ENCODE peak calls at places on chromosomes 13 and 19, in seven cellular contexts. U is CD8-positive, alpha-beta T cell; Y is effector memory CD8-positive, alpha-beta T cell; M is psoas muscle; X is germinal center; F is H54; B is ureter. I is an unnamed sample.

GRCh38 chr13:99154064-99154463 is 46.6 kb upstream of the UBAC2 start:
- DNase-seq in F (no peak), B (no peak), X (no peak), M (no peak), U (no peak), Y (no peak), I (no peak)

GRCh38 chr13:99796175-99796819 is 175.3 kb downstream of the ZIC5 start:
- DNase-seq in X (no peak), F (peak), M (no peak), U (no peak), B (no peak), Y (peak), I (no peak)

GRCh38 chr13:111337741-111338140 is 17.3 kb downstream of the TEX29 start:
- DNase-seq in X (no peak), B (peak), M (no peak), Y (no peak), F (no peak), U (no peak), I (peak)

GRCh38 chr13:111398715-111399299 is 78.4 kb downstream of the TEX29 start:
- DNase-seq in B (peak), F (no peak), X (no peak), M (no peak), U (no peak), Y (no peak), I (no peak)

GRCh38 chr19:40682431-40682964 is 8.0 kb downstream of the NUMBL start:
- DNase-seq in X (no peak), U (no peak), Y (no peak), B (no peak), F (no peak), M (no peak), I (no peak)

GRCh38 chr13:33017410-33017929 is 1.2 kb downstream of the KL start:
- DNase-seq in Y (no peak), U (no peak), B (peak), X (peak), M (peak), F (no peak), I (no peak)

GRCh38 chr19:6849876-6850275 is 37.5 kb upstream of the ADGRE1 start:
- DNase-seq in X (no peak), M (no peak), B (no peak), U (no peak), F (no peak), Y (no peak), I (no peak)

GRCh38 chr13:114173753-114174152 is 5.3 kb upstream of the CFAP97D2 start:
- DNase-seq in U (no peak), X (no peak), F (no peak), Y (no peak), B (no peak), M (no peak), I (no peak)

GRCh38 chr19:10270616-10271394 is at the start of gene ICAM1:
- DNase-seq in F (no peak), U (peak), M (peak), X (peak), B (peak), Y (peak), I (peak)

GRCh38 chr19:30878456-30878855 is 470.8 kb downstream of the TSHZ3 start:
- DNase-seq in U (no peak), B (no peak), M (no peak), Y (no peak), F (no peak), X (no peak), I (no peak)